ENCODE peak calls at places on chromosomes 4 and X, in five cellular contexts. One of them, this sample, is unnamed.

GRCh38 chrX:133417364-133417763 is 2.1 kb upstream of the GPC4 start:
- DNase-seq in psoas muscle: no peak
- DNase-seq in GM12864: no peak
- DNase-seq in body of pancreas: no peak
- DNase-seq in type B pancreatic cell: no peak
- DNase-seq in this sample: no peak

GRCh38 chrX:129650821-129651510 is 3.8 kb downstream of the APLN start:
- DNase-seq in psoas muscle: no peak
- DNase-seq in GM12864: no peak
- DNase-seq in body of pancreas: no peak
- DNase-seq in type B pancreatic cell: peak
- DNase-seq in this sample: no peak

GRCh38 chr4:53885668-53886067 is 178.7 kb downstream of the CHIC2 start:
- DNase-seq in psoas muscle: peak
- DNase-seq in GM12864: no peak
- DNase-seq in body of pancreas: no peak
- DNase-seq in type B pancreatic cell: no peak
- DNase-seq in this sample: no peak

GRCh38 chrX:102697506-102697905 is 14.7 kb upstream of the GPRASP2 start:
- DNase-seq in psoas muscle: no peak
- DNase-seq in GM12864: no peak
- DNase-seq in body of pancreas: no peak
- DNase-seq in type B pancreatic cell: no peak
- DNase-seq in this sample: no peak

GRCh38 chr4:98293089-98293887 is 32.1 kb downstream of the RAP1GDS1 start:
- DNase-seq in psoas muscle: no peak
- DNase-seq in GM12864: no peak
- DNase-seq in body of pancreas: no peak
- DNase-seq in type B pancreatic cell: no peak
- DNase-seq in this sample: no peak

GRCh38 chr4:6383929-6384328 is 88.5 kb downstream of the PPP2R2C start:
- DNase-seq in psoas muscle: no peak
- DNase-seq in GM12864: no peak
- DNase-seq in body of pancreas: no peak
- DNase-seq in type B pancreatic cell: no peak
- DNase-seq in this sample: no peak

GRCh38 chr4:54371211-54371610 is 142.1 kb downstream of the PDGFRA start:
- DNase-seq in psoas muscle: no peak
- DNase-seq in GM12864: no peak
- DNase-seq in body of pancreas: no peak
- DNase-seq in type B pancreatic cell: no peak
- DNase-seq in this sample: no peak

GRCh38 chr4:109631709-109632108 is 71.5 kb downstream of the CASP6 start:
- DNase-seq in psoas muscle: no peak
- DNase-seq in GM12864: no peak
- DNase-seq in body of pancreas: peak
- DNase-seq in type B pancreatic cell: no peak
- DNase-seq in this sample: no peak

GRCh38 chr4:86549163-86549788 is 44.8 kb upstream of the PTPN13 start:
- DNase-seq in psoas muscle: no peak
- DNase-seq in GM12864: no peak
- DNase-seq in body of pancreas: no peak
- DNase-seq in type B pancreatic cell: no peak
- DNase-seq in this sample: no peak

GRCh38 chrX:48905090-48905790 is 6.2 kb downstream of the SLC35A2 start:
- DNase-seq in psoas muscle: no peak
- DNase-seq in GM12864: no peak
- DNase-seq in body of pancreas: no peak
- DNase-seq in type B pancreatic cell: no peak
- DNase-seq in this sample: no peak

GRCh38 chr4:186486172-186486571 is 69.2 kb downstream of the MTNR1A start:
- DNase-seq in psoas muscle: no peak
- DNase-seq in GM12864: no peak
- DNase-seq in body of pancreas: no peak
- DNase-seq in type B pancreatic cell: no peak
- DNase-seq in this sample: no peak

GRCh38 chr4:97144199-97144598 is 999.1 kb downstream of the STPG2 start:
- DNase-seq in psoas muscle: no peak
- DNase-seq in GM12864: no peak
- DNase-seq in body of pancreas: no peak
- DNase-seq in type B pancreatic cell: no peak
- DNase-seq in this sample: no peak

GRCh38 chrX:8673211-8673610 is 58.7 kb downstream of the ANOS1 start:
- DNase-seq in psoas muscle: no peak
- DNase-seq in GM12864: no peak
- DNase-seq in body of pancreas: no peak
- DNase-seq in type B pancreatic cell: no peak
- DNase-seq in this sample: no peak

GRCh38 chrX:8668797-8669196 is 63.1 kb downstream of the ANOS1 start:
- DNase-seq in psoas muscle: peak
- DNase-seq in GM12864: no peak
- DNase-seq in body of pancreas: no peak
- DNase-seq in type B pancreatic cell: no peak
- DNase-seq in this sample: no peak

GRCh38 chrX:8672176-8672575 is 59.8 kb downstream of the ANOS1 start:
- DNase-seq in psoas muscle: no peak
- DNase-seq in GM12864: no peak
- DNase-seq in body of pancreas: no peak
- DNase-seq in type B pancreatic cell: no peak
- DNase-seq in this sample: no peak
- TF ChIP-seq CTCF in psoas muscle: no peak
- TF ChIP-seq CTCF in GM12864: no peak
- TF ChIP-seq CTCF in body of pancreas: no peak
- TF ChIP-seq CTCF in type B pancreatic cell: peak
- TF ChIP-seq CTCF in this sample: no peak

GRCh38 chr4:169492436-169493163 is 119.8 kb downstream of the NEK1 start:
- DNase-seq in psoas muscle: peak
- DNase-seq in GM12864: peak
- DNase-seq in body of pancreas: no peak
- DNase-seq in type B pancreatic cell: no peak
- DNase-seq in this sample: peak
- TF ChIP-seq CTCF in psoas muscle: peak
- TF ChIP-seq CTCF in GM12864: peak
- TF ChIP-seq CTCF in body of pancreas: peak
- TF ChIP-seq CTCF in type B pancreatic cell: peak
- TF ChIP-seq CTCF in this sample: peak

GRCh38 chrX:128106630-128107029 is 54.4 kb upstream of the ACTRT1 start:
- DNase-seq in psoas muscle: no peak
- DNase-seq in GM12864: no peak
- DNase-seq in body of pancreas: no peak
- DNase-seq in type B pancreatic cell: no peak
- DNase-seq in this sample: no peak
- TF ChIP-seq CTCF in psoas muscle: no peak
- TF ChIP-seq CTCF in GM12864: no peak
- TF ChIP-seq CTCF in body of pancreas: peak
- TF ChIP-seq CTCF in type B pancreatic cell: peak
- TF ChIP-seq CTCF in this sample: no peak

DNA sequence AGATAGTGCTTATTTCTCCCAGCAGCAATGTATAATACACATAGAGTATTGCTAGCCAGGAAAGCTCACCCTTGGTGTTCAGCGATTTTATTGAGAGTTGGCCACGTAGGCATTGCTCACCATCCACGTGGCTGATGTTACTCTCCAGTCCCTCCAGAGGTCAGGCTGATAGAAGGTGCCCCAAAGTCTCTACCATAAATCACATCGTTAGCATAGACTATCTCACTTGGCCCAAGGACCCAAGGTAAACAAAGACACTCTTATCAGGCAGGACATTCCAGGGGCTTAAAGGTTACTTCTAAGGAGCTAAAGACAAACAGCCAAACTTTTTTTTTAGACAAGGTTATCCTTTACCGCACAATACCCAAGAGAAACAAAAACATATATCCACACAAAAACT is 30.3 kb upstream of the RGN start:
- DNase-seq in psoas muscle: no peak
- DNase-seq in GM12864: no peak
- DNase-seq in body of pancreas: no peak
- DNase-seq in type B pancreatic cell: no peak
- DNase-seq in this sample: no peak
- TF ChIP-seq CTCF in psoas muscle: no peak
- TF ChIP-seq CTCF in GM12864: no peak
- TF ChIP-seq CTCF in body of pancreas: peak
- TF ChIP-seq CTCF in type B pancreatic cell: no peak
- TF ChIP-seq CTCF in this sample: no peak

DNA sequence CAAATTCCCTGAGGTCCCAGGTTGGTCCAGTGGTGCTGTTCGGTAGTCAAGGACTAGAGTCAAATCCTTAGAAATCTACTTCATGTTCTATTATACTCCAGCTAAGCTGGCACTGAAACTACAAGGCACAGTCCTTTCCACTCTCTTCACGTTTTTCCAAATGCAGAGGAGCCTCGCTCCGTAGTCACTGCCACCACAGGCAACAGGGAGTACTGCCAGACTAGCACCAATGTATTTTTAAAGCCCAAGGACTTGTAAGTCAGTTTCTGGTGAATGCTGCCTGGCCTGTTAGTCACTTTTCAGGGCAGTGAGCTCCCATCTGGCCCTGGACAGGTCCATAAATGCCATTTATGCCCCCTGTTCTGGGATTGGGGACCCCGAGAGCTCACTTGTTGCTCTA is 323.5 kb downstream of the FAM47A start:
- DNase-seq in psoas muscle: no peak
- DNase-seq in GM12864: no peak
- DNase-seq in body of pancreas: no peak
- DNase-seq in type B pancreatic cell: no peak
- DNase-seq in this sample: no peak
- TF ChIP-seq CTCF in psoas muscle: no peak
- TF ChIP-seq CTCF in GM12864: no peak
- TF ChIP-seq CTCF in body of pancreas: no peak
- TF ChIP-seq CTCF in type B pancreatic cell: no peak
- TF ChIP-seq CTCF in this sample: no peak

DNA sequence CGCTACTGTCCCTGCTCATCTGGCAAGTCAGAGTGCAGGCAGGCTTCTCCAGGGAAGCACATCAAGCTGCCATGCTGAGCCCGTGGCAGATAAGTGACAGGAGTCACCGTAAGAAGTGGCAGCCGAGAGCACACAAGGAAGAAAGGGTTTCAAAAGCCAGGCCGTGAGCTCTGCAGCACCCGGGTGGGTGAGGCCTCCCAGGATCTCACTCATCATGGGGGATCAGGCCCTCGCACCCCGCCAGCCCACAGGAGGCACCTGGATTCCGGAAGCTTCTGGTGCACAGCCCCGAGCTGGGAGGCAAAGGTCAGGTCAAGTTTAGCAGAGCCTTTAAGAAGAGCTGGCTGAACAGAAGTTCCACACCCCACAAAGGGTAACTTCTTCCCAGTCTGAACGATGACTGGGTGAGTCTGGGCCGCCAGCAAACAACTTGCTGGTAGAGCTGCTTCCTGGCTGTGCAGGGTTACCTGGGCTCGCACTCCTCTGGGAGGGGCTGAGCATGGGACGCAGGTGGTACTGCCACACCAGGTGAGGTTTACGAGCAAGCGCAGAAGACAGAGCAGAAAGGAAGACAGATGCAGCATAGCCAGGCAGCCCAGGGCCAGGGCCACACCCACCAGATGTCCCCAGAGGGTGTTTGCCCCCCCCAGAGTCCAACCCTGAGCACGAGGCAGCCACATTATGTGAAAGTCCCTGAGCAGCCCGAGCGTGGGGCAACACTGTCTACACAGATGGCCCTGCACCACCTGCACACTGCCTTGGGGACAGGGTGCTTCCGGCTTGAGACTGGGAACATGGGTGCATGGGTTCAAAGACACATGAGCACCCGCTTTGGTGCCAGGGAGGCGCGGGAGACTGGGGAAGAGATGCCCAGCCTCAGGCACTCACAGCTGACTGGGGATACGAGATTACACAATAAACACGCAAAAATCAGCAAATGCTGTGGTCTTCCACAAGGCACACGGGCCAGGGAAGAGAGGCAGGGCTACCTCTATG is 7.7 kb downstream of the CCNQ start:
- DNase-seq in psoas muscle: no peak
- DNase-seq in GM12864: no peak
- DNase-seq in body of pancreas: no peak
- DNase-seq in type B pancreatic cell: no peak
- DNase-seq in this sample: no peak
- TF ChIP-seq CTCF in psoas muscle: no peak
- TF ChIP-seq CTCF in GM12864: no peak
- TF ChIP-seq CTCF in body of pancreas: no peak
- TF ChIP-seq CTCF in type B pancreatic cell: no peak
- TF ChIP-seq CTCF in this sample: no peak

DNA sequence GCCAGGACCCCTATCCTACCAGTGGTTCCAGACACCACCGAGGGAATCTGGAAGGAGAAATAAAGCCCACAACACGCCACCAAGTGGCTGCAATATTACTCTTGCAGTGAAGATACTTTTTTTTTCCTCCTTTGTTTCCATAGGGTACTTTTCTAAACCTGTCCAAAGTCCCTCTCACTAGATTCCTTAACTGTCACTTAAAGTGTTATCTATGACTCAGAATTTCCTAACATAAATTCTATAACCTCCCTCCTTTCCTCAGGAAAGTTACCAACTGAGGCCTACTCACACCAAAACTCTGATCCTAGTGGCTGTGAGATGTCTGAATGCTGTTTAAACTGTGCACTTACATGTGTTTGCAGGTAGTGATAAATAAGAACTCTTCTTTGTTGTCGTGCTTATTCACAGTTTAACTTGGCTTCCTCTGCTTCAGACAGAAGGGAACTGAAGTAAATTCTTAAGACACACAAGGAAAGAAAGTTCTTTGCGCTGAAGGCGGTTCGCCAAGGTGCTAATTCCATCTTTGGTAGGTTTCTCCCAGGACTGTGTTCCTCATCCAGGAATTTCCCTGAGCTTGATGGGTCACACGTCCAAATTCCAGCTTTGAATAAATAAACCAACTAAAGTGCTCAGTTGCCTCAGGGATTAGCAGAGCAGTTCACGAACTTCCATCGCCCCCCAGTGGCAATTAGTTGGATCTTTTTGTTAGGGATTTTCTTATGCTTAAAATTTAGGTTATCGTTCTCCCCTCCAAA is 10.7 kb upstream of the HCCS start:
- DNase-seq in psoas muscle: no peak
- DNase-seq in GM12864: no peak
- DNase-seq in body of pancreas: peak
- DNase-seq in type B pancreatic cell: no peak
- DNase-seq in this sample: no peak
- TF ChIP-seq CTCF in psoas muscle: peak
- TF ChIP-seq CTCF in GM12864: peak
- TF ChIP-seq CTCF in body of pancreas: peak
- TF ChIP-seq CTCF in type B pancreatic cell: peak
- TF ChIP-seq CTCF in this sample: no peak

GRCh38 chr4:22970665-22971064 is 277.9 kb downstream of the GBA3 start:
- DNase-seq in psoas muscle: no peak
- DNase-seq in GM12864: no peak
- DNase-seq in body of pancreas: no peak
- DNase-seq in type B pancreatic cell: no peak
- DNase-seq in this sample: no peak
- TF ChIP-seq CTCF in psoas muscle: no peak
- TF ChIP-seq CTCF in GM12864: no peak
- TF ChIP-seq CTCF in body of pancreas: no peak
- TF ChIP-seq CTCF in type B pancreatic cell: peak
- TF ChIP-seq CTCF in this sample: no peak

GRCh38 chr4:103994059-103994458 is 274.3 kb upstream of the TACR3 start:
- DNase-seq in psoas muscle: no peak
- DNase-seq in GM12864: no peak
- DNase-seq in body of pancreas: no peak
- DNase-seq in type B pancreatic cell: no peak
- DNase-seq in this sample: no peak
- TF ChIP-seq CTCF in psoas muscle: no peak
- TF ChIP-seq CTCF in GM12864: no peak
- TF ChIP-seq CTCF in body of pancreas: no peak
- TF ChIP-seq CTCF in type B pancreatic cell: peak
- TF ChIP-seq CTCF in this sample: no peak

This sample was measured in GM20000.